ENCODE peak calls at places on chromosomes 6 and 20, in eight cellular contexts. E is lower leg skin; W is heart right ventricle; G is stomach; P is CD8-positive, alpha-beta T cell; Q is astrocyte of the spinal cord; A is cardiac fibroblast; B is fibroblast of mammary gland. X is an unnamed sample.

GRCh38 chr6:5438882-5439584 is 177.7 kb downstream of the FARS2 start:
- DNase-seq in E (no peak), W (no peak), G (no peak), P (no peak), Q (no peak), A (no peak), B (no peak), X (no peak)

GRCh38 chr6:40674170-40674569 is 87.0 kb upstream of the LRFN2 start:
- DNase-seq in E (no peak), W (no peak), G (no peak), P (no peak), Q (no peak), A (no peak), B (no peak), X (no peak)

GRCh38 chr20:57835462-57836455 is 125.9 kb upstream of the PMEPA1 start:
- DNase-seq in E (peak), W (no peak), G (no peak), P (no peak), Q (no peak), A (no peak), B (no peak), X (peak)

GRCh38 chr6:166633732-166634535 is 6.9 kb upstream of the RPS6KA2 start:
- DNase-seq in E (peak), W (no peak), G (no peak), P (no peak), Q (no peak), A (no peak), B (peak), X (no peak)

GRCh38 chr6:113651120-113651519 is 206.0 kb upstream of the MARCKS start:
- DNase-seq in E (no peak), W (peak), G (no peak), P (no peak), Q (no peak), A (no peak), B (no peak), X (no peak)

GRCh38 chr6:27720607-27721580 is 191.3 kb downstream of the OR2B2 start:
- DNase-seq in E (no peak), W (no peak), G (no peak), P (no peak), Q (peak), A (peak), B (peak), X (no peak)

GRCh38 chr20:36112112-36112511 is 42.4 kb upstream of the EPB41L1 start:
- DNase-seq in E (no peak), W (no peak), G (peak), P (no peak), Q (no peak), A (no peak), B (no peak), X (no peak)

GRCh38 chr6:89895273-89895874 is 1.1 kb downstream of the GJA10 start:
- DNase-seq in E (peak), W (no peak), G (no peak), P (no peak), Q (peak), A (peak), B (peak), X (no peak)

GRCh38 chr20:43776691-43777090 is 49.9 kb upstream of the GTSF1L start:
- DNase-seq in E (peak), W (no peak), G (no peak), P (no peak), Q (no peak), A (no peak), B (no peak), X (no peak)

DNA sequence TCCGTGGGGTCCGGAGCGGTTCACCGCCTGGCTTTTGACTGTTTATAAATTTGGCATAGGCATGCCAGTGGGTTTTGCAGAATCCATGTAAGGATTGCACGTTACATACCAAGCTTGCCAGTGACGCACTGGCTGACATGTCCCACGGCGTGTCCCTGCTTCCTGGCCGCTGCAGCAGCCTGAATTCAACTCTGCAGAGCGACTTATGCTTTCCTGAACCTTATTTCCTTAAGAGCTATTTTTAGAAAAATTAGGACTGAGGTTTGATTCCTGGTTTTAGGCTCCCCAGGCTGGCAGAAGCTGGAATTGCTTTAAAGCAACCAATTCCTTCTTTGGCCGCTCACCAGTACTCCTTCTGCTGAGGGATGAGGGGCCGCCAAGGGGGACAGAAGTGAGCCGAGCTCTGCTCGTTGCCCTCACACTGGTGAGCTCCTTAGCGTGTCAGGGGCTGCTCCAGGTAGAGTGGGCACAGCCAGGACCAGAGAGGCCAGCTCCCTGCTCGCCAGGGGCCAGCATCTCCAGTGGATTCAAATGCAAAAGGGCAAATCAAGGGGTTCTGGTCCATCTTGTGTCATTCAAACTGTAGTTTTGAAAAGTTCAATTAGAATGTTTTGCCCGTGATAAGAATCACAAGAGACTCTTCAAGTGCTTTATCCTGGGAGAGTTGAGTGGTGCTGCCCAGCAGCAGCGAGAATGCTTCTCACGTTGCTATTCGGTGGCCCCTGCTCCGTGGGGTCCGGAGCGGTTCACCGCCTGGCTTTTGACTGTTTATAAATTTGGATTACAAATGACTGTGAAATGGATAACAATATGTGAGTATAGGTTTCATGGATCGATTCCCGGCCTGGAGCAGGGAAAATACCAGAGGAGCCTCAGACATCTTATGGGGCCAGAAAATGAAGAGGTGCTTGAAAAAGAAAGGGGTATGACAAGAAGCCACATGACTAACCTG is 17.5 kb upstream of the IRF4 start:
- DNase-seq in E (no peak), W (no peak), G (no peak), P (no peak), Q (no peak), A (peak), B (no peak), X (peak)
- TF ChIP-seq CTCF in E (no peak), W (peak), G (no peak), P (no peak), Q (peak), A (no peak), B (no peak), X (no peak)

DNA sequence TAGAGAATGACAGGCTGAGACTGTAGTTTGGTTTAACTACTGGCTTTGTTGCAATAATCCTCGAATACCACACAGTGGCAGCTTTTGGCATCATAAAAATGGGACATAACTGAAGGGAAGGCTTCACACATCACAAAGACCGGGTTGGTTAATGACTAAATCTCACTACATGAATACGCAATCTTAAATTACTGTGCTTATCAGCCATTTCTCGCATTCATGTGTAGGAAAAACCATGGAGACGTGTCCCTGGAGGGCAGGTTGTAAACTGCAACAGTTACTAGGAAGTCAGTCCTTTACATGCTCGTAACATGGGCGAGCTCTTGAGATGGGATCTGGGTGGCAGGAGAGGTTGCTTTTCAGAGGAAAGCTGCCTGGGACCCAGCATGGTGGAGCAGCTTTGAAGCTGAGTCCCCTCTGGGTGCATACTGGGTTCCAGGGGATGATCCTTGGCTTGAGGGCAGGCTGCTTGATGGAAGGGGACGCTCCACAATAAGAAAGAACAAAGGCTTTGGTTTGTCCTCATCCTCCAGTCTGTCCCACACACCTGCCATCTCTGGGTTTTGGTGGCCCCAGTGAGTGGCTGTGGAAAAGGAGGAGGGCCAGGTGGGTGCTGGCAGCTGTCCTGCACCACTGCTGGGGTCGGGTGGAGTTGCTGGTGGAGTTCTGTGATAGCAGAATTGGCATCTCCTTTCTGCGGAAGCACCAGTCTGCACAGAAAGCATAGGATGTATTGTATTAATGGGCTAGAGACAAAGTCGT is 2.1 kb downstream of the RPS21 start:
- DNase-seq in E (no peak), W (no peak), G (no peak), P (no peak), Q (no peak), A (no peak), B (no peak), X (no peak)
- TF ChIP-seq CTCF in E (no peak), W (no peak), G (no peak), P (no peak), Q (no peak), A (no peak), B (no peak), X (no peak)

GRCh38 chr20:50165687-50166554 is 12.4 kb upstream of the PEDS1 start:
- DNase-seq in E (peak), W (peak), G (peak), P (peak), Q (peak), A (peak), B (peak), X (peak)
- TF ChIP-seq CTCF in E (no peak), W (no peak), G (no peak), P (no peak), Q (no peak), A (no peak), B (no peak), X (no peak)

DNA sequence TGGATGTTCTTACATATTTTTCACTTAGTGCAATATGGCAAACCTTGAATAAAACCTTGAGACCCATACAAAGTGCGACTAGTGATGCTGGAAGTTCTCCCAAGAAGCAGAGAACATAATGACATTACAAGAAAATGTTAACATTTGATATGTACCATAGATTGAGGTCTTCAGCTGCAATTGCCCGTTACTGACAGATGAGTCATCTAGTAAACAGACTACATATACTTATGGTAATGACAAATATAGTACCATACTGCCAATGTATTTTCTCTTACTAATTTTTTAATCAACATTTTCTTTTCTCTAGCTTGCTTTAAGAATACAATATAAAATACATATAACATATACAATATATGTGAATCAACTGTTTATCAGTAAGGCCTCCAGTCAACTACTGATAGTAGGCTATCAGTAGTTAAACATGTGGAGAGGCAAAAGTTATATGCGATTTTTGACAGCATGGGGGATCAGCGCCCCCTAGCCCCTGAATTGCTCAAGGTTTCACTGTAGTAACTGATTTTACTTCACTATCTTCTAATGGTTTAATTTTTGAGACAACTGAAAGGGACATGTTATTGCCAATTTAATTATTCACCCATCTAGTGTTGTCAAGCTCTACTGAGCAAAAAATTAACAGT is 166.7 kb upstream of the ADGRB3 start:
- DNase-seq in E (no peak), W (no peak), G (no peak), P (no peak), Q (peak), A (peak), B (no peak), X (no peak)
- TF ChIP-seq CTCF in E (no peak), W (no peak), G (no peak), P (no peak), Q (peak), A (no peak), B (peak), X (peak)

GRCh38 chr20:4491643-4492042 is 230.1 kb upstream of the PRND start:
- DNase-seq in E (no peak), W (no peak), G (no peak), P (no peak), Q (no peak), A (no peak), B (no peak), X (no peak)
- TF ChIP-seq CTCF in E (no peak), W (no peak), G (no peak), P (no peak), Q (no peak), A (no peak), B (no peak), X (no peak)

DNA sequence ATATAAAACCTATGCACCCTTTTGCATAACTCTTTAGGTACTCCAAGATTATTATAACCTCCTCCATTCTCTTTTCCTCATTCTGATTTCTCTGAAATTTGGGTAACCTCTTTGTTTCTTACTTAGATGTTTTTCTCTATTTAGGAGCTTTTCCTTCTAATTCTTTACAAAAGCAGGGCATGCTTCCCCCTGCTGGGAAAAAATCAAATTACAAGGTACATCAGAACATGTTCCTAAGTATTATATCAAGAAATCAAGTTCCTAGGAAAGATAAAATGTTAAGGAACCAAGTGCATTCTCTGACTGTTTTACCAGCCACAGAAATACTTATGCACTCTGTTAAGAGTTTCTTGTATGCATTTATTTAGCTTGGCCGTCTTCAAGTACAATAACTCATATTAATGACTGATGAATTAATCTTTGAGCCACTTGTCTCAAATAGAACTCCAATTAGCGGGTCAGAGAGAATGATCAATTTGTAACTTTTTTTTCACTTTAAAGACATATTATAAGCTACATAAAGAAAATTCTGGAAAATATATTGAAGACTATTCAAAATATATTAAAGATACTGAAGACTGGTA is 2.1 kb downstream of the KHDRBS2 start:
- DNase-seq in E (no peak), W (no peak), G (no peak), P (no peak), Q (peak), A (peak), B (peak), X (no peak)
- TF ChIP-seq CTCF in E (no peak), W (peak), G (peak), P (no peak), Q (peak), A (peak), B (peak), X (peak)

GRCh38 chr20:53918010-53918311 is 152.4 kb downstream of the BCAS1 start:
- DNase-seq in E (peak), W (no peak), G (no peak), P (no peak), Q (no peak), A (no peak), B (no peak), X (no peak)

GRCh38 chr20:53918949-53919361 is 151.4 kb downstream of the BCAS1 start:
- DNase-seq in E (peak), W (no peak), G (no peak), P (no peak), Q (no peak), A (no peak), B (no peak), X (no peak)

GRCh38 chr20:53916173-53916512 is 154.3 kb downstream of the BCAS1 start:
- DNase-seq in E (no peak), W (no peak), G (no peak), P (no peak), Q (no peak), A (no peak), B (no peak), X (no peak)

GRCh38 chr20:53915459-53916172 is 154.8 kb downstream of the BCAS1 start:
- DNase-seq in E (peak), W (peak), G (peak), P (peak), Q (peak), A (peak), B (peak), X (peak)

GRCh38 chr20:53917145-53918009 is 153.0 kb downstream of the BCAS1 start:
- DNase-seq in E (peak), W (peak), G (peak), P (no peak), Q (no peak), A (peak), B (peak), X (no peak)
- TF ChIP-seq CTCF in E (no peak), W (no peak), G (no peak), P (no peak), Q (no peak), A (no peak), B (no peak), X (no peak)

X was measured in osteocyte.